ENCODE peak calls at places on chromosomes 6 and 20, in five cellular contexts. T, E, B, W and O are unnamed samples.

GRCh38 chr6:4936681-4937041 is 67.2 kb downstream of the RPP40 start:
- DNase-seq in B (no peak), W (no peak), T (peak; percentile 62), E (peak; percentile 5), O (no peak)

GRCh38 chr20:4100679-4101078 is 85.3 kb upstream of the RNF24 start:
- DNase-seq in T (peak; percentile 28), B (no peak), E (no peak), W (no peak), O (no peak)

GRCh38 chr20:48909910-48910309 is 11.6 kb upstream of the ARFGEF2 start:
- DNase-seq in T (no peak), W (no peak), E (no peak), B (no peak), O (no peak)

GRCh38 chr6:145887969-145888368 is 73.4 kb upstream of the FBXO30 start:
- DNase-seq in B (no peak), T (peak; percentile 40), E (no peak), W (peak; percentile 48), O (no peak)

GRCh38 chr6:169175360-169175887 is 78.2 kb downstream of the THBS2 start:
- DNase-seq in B (no peak), T (no peak), W (no peak), E (no peak), O (no peak)

GRCh38 chr6:141874930-141875602 is 257.7 kb upstream of the GJE1 start:
- DNase-seq in B (no peak), W (no peak), E (no peak), T (peak; percentile 53), O (no peak)

GRCh38 chr20:57438552-57438951 is 47.4 kb downstream of the RBM38 start:
- DNase-seq in T (no peak), W (no peak), E (no peak), B (no peak), O (no peak)

GRCh38 chr6:87151786-87152527 is 3.4 kb upstream of the ZNF292 start:
- DNase-seq in E (peak; percentile 69), W (peak; percentile 88), B (peak; percentile 52), T (peak; percentile 75), O (no peak)

GRCh38 chr20:23551786-23552185 is 16.5 kb downstream of the CST9L start:
- DNase-seq in W (no peak), B (no peak), E (no peak), T (no peak), O (no peak)

GRCh38 chr6:14079971-14080370 is 37.6 kb upstream of the CD83 start:
- DNase-seq in W (no peak), B (no peak), E (no peak), T (no peak), O (no peak)

GRCh38 chr20:41047975-41048305 is 19.3 kb downstream of the TOP1 start:
- DNase-seq in B (no peak), E (peak; percentile 40), W (no peak), T (peak; percentile 55), O (no peak)

GRCh38 chr6:56491606-56492328 is 150.9 kb downstream of the DST start:
- DNase-seq in T (peak; percentile 53), W (no peak), E (no peak), B (no peak), O (no peak)

GRCh38 chr6:129609635-129610034 is 100.3 kb downstream of the ARHGAP18 start:
- DNase-seq in T (no peak), B (no peak), W (no peak), E (no peak), O (no peak)

GRCh38 chr6:142947702-142948480 is 2.9 kb upstream of the HIVEP2 start:
- DNase-seq in W (no peak), T (no peak), B (no peak), E (no peak), O (no peak)

GRCh38 chr6:113596907-113597583 is 260.1 kb upstream of the MARCKS start:
- DNase-seq in W (no peak), E (no peak), B (no peak), T (peak; percentile 61), O (no peak)

GRCh38 chr6:101614774-101615173 is 221.3 kb downstream of the GRIK2 start:
- DNase-seq in B (peak; percentile 35), E (no peak), W (no peak), T (peak; percentile 40), O (peak; percentile 60)

GRCh38 chr20:48157970-48158369 is 372.7 kb upstream of the SULF2 start:
- DNase-seq in W (no peak), E (no peak), T (no peak), B (no peak), O (no peak)

GRCh38 chr20:10730629-10731183 is 56.9 kb upstream of the JAG1 start:
- DNase-seq in B (no peak), E (no peak), T (no peak), W (no peak), O (no peak)

GRCh38 chr20:62860924-62861691 is 514 bp downstream of the TCFL5 start:
- DNase-seq in B (peak; percentile 17), E (peak; percentile 57), T (peak; percentile 64), W (peak; percentile 67), O (no peak)

GRCh38 chr6:160156842-160157241 is 35.2 kb downstream of the SLC22A1 start:
- DNase-seq in W (no peak), E (no peak), T (peak; percentile 27), B (no peak), O (no peak)

GRCh38 chr20:50269111-50270033 is 78.7 kb downstream of the CEBPB start:
- DNase-seq in B (no peak), W (no peak), T (peak; percentile 28), E (no peak), O (no peak)

GRCh38 chr6:1143655-1144054 is 168.2 kb upstream of the FOXQ1 start:
- DNase-seq in T (peak; percentile 57), W (no peak), E (no peak), B (no peak), O (no peak)

GRCh38 chr6:36809156-36809555 is 30.1 kb downstream of the CPNE5 start:
- DNase-seq in E (no peak), T (no peak), W (no peak), B (no peak), O (no peak)

GRCh38 chr20:44491635-44492395 is 16.1 kb downstream of the TTPAL start:
- DNase-seq in T (peak; percentile 89), W (peak; percentile 60), E (no peak), B (no peak), O (no peak)

GRCh38 chr6:4412488-4412887 is 277.1 kb upstream of the ECI2 start:
- DNase-seq in E (no peak), T (no peak), W (no peak), B (no peak), O (no peak)

DNA sequence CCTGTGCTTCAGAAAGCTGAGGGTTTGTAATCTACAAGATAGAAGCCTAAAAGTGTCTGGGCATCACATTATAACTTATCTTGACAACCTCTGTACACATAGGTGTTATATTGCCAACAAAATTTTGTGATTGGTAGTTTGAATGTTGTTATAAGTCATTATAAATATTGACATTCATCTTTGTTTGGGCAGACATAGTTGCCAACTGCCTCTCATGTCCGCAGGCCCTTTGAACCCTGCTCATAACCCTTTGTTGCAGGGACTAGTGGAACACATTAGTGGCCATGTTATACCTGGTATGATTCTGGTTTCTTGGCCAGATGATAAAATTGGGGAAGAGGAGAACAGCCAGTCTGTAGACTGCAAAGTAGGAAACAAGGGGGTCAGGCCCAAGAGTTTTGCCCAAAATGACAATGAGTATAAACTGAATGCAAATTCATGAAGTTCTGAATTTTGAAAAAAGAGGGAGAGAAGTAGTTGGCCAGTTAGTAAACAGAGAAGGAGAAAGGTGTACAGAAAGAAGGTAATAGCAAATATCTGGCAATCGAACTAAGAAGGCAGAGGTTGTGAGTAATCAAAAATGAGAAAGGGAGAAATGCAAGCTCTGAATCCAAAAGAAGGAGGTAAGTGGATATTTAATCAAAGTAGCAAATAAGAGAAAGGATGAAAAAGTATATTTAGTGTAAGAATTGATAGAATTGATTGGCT is 21.6 kb upstream of the LMBRD1 start:
- DNase-seq in W (no peak), B (no peak), E (no peak), T (no peak), O (no peak)
- H3K27ac ChIP-seq in W (no peak overlapping the region), B (no peak overlapping the region), E (no peak overlapping the region), T (no peak overlapping the region), O (no peak overlapping the region)

GRCh38 chr6:130927305-130927704 is 100.1 kb downstream of the SMLR1 start:
- DNase-seq in T (no peak), B (peak; percentile 43), E (no peak), W (no peak), O (no peak)

GRCh38 chr6:130928993-130929678 is 101.9 kb downstream of the SMLR1 start:
- DNase-seq in T (peak; percentile 75), W (no peak), E (no peak), B (no peak), O (no peak)

GRCh38 chr6:130931683-130932082 is 104.5 kb downstream of the SMLR1 start:
- DNase-seq in T (no peak), B (no peak), W (no peak), E (no peak), O (no peak)

GRCh38 chr6:130932438-130932837 is 105.2 kb downstream of the SMLR1 start:
- DNase-seq in T (peak; percentile 24), E (no peak), B (no peak), W (no peak), O (no peak)

GRCh38 chr6:130928158-130928917 is 101.1 kb downstream of the SMLR1 start:
- DNase-seq in T (no peak), B (no peak), E (no peak), W (no peak), O (no peak)
- H3K27ac ChIP-seq in T (peak overlapping the region; percentile 27), B (no peak overlapping the region), E (no peak overlapping the region), W (no peak overlapping the region), O (no peak overlapping the region)

DNA sequence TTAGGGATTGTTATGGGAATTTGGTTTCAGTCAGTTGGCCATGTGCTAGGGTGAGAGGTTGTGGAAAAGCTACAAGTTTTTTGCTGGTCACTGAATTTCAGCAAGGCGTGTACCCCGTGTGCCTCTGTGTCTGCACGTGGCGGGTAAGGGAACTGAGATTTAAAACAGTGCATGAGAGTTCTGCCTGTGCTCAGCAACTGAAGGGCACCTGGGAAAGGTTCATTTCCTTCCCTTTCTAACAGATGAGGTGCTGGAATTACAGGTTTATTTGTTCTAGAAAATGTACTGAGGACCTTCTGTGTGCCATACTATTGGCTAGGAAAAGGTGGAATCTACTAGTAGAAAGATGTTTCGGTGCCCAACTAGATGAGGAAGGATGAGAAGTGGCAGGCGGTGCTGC is 84.5 kb downstream of the ASXL1 start:
- DNase-seq in B (no peak), E (no peak), W (peak; percentile 33), T (no peak), O (no peak)
- H3K27ac ChIP-seq in B (no peak overlapping the region), E (peak overlapping the region; percentile 19), W (no peak overlapping the region), T (no peak overlapping the region), O (no peak overlapping the region)

GRCh38 chr6:166651408-166651807 is 24.4 kb upstream of the RPS6KA2 start:
- DNase-seq in B (no peak), W (no peak), E (no peak), T (no peak), O (no peak)

GRCh38 chr6:166650824-166651223 is 23.8 kb upstream of the RPS6KA2 start:
- DNase-seq in T (no peak), E (no peak), B (no peak), W (no peak), O (no peak)

GRCh38 chr6:166646716-166647115 is 19.7 kb upstream of the RPS6KA2 start:
- DNase-seq in T (no peak), W (no peak), B (no peak), E (no peak), O (no peak)

GRCh38 chr6:166647896-166648295 is 20.8 kb upstream of the RPS6KA2 start:
- DNase-seq in W (no peak), T (no peak), B (no peak), E (no peak), O (no peak)

DNA sequence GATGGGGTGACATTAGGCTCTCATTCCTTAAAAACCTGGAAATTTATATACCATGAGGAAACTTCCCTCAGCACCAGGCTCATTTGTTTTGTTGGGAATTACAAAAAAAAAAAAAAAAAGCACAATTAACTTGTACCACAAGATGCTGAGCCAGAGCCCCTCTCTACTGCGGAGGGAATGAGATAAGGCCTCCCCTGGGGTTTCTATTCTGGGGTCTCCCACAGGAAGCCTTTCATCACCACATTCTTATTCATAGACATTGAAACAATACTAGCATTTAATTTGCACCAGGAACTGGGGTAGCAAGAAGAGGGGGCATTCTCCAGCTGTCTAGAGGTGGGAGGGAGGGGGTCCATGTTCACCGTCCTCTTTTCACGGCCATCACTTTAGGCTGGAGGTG is 23.0 kb upstream of the RPS6KA2 start:
- DNase-seq in W (no peak), E (no peak), T (no peak), B (no peak), O (no peak)
- H3K27ac ChIP-seq in W (no peak overlapping the region), E (no peak overlapping the region), T (no peak overlapping the region), B (no peak overlapping the region), O (no peak overlapping the region)